ENCODE peak calls at places on chromosomes 5 and 9, in six cellular contexts. I, P, D, X, A and K are unnamed samples.

GRCh38 chr5:75622564-75622963 is 11.3 kb downstream of the ANKDD1B start:
- DNase-seq in I (no peak), P (no peak), D (no peak), X (peak; percentile 18), A (peak; percentile 90), K (no peak)

GRCh38 chr5:124056326-124057160 is 544.6 kb downstream of the CSNK1G3 start:
- DNase-seq in I (no peak), P (no peak), D (no peak), X (no peak), A (no peak), K (no peak)

GRCh38 chr9:91813261-91813795 is 136.7 kb downstream of the ROR2 start:
- DNase-seq in I (no peak), P (no peak), D (no peak), X (peak; percentile 22), A (no peak), K (no peak)

GRCh38 chr9:18438300-18438925 is 35.5 kb upstream of the ADAMTSL1 start:
- DNase-seq in I (no peak), P (peak; percentile 52), D (no peak), X (peak; percentile 44), A (no peak), K (peak; percentile 70)

GRCh38 chr5:178351221-178351825 is 118.7 kb upstream of the PHYKPL start:
- DNase-seq in I (no peak), P (peak; percentile 7), D (no peak), X (no peak), A (no peak), K (no peak)

GRCh38 chr5:98880151-98880550 is 48.7 kb downstream of the CHD1 start:
- DNase-seq in I (no peak), P (no peak), D (no peak), X (no peak), A (peak; percentile 33), K (no peak)

GRCh38 chr5:124935060-124935459 is 188.6 kb upstream of the ZNF608 start:
- DNase-seq in I (no peak), P (no peak), D (no peak), X (no peak), A (no peak), K (no peak)

GRCh38 chr9:101995231-101995630 is 256.8 kb upstream of the GRIN3A start:
- DNase-seq in I (no peak), P (no peak), D (no peak), X (no peak), A (peak; percentile 87), K (no peak)

GRCh38 chr9:88998911-88999310 is 7.6 kb downstream of the S1PR3 start:
- DNase-seq in I (no peak), P (peak; percentile 81), D (no peak), X (no peak), A (no peak), K (peak; percentile 76)

GRCh38 chr9:88663766-88664419 is 128.9 kb downstream of the NXNL2 start:
- DNase-seq in I (no peak), P (no peak), D (no peak), X (peak; percentile 75), A (no peak), K (no peak)

GRCh38 chr5:104189909-104190308 is 627.3 kb upstream of the NUDT12 start:
- DNase-seq in I (no peak), P (no peak), D (peak; percentile 57), X (peak; percentile 59), A (peak; percentile 32), K (no peak)

GRCh38 chr5:132821791-132822190 is 8.7 kb downstream of the SHROOM1 start:
- DNase-seq in I (no peak), P (no peak), D (no peak), X (peak; percentile 87), A (no peak), K (peak; percentile 1)

GRCh38 chr9:10238087-10238486 is 374.7 kb downstream of the PTPRD start:
- DNase-seq in I (no peak), P (no peak), D (no peak), X (no peak), A (no peak), K (no peak)

GRCh38 chr5:141245250-141245717 is at the start of gene PCDHB15:
- DNase-seq in I (no peak), P (no peak), D (no peak), X (no peak), A (no peak), K (peak; percentile 85)

GRCh38 chr5:150763023-150763793 is 4.4 kb upstream of the DCTN4 start:
- DNase-seq in I (no peak), P (peak; percentile 68), D (no peak), X (peak; percentile 67), A (peak; percentile 90), K (peak; percentile 60)

GRCh38 chr9:72424131-72424530 is 59.1 kb upstream of the ZFAND5 start:
- DNase-seq in I (no peak), P (no peak), D (no peak), X (no peak), A (no peak), K (no peak)

GRCh38 chr9:88980732-88981336 is 10.4 kb upstream of the S1PR3 start:
- DNase-seq in I (peak; percentile 38), P (no peak), D (peak; percentile 59), X (peak; percentile 86), A (no peak), K (no peak)

GRCh38 chr9:126959917-126960316 is 45.3 kb downstream of the RALGPS1 start:
- DNase-seq in I (no peak), P (no peak), D (no peak), X (no peak), A (no peak), K (no peak)

GRCh38 chr5:149550267-149550582 is 1.0 kb downstream of the CSNK1A1 start:
- DNase-seq in I (no peak), P (no peak), D (no peak), X (peak; percentile 71), A (peak; percentile 54), K (no peak)

GRCh38 chr9:673966-674526 is 167.5 kb upstream of the DMRT1 start:
- DNase-seq in I (no peak), P (no peak), D (no peak), X (no peak), A (no peak), K (no peak)

GRCh38 chr5:141514330-141515111 is 25.6 kb downstream of the PCDHGC5 start:
- DNase-seq in I (peak; percentile 94), P (no peak), D (no peak), X (peak; percentile 54), A (peak; percentile 97), K (no peak)

GRCh38 chr9:34744295-34745221 is 34.6 kb upstream of the CCL21 start:
- DNase-seq in I (peak; percentile 5), P (no peak), D (no peak), X (peak; percentile 58), A (peak; percentile 94), K (peak; percentile 34)

GRCh38 chr5:168193518-168194240 is 97.8 kb upstream of the WWC1 start:
- DNase-seq in I (no peak), P (no peak), D (no peak), X (no peak), A (no peak), K (no peak)

GRCh38 chr5:91223886-91224285 is 159.2 kb downstream of the ARRDC3 start:
- DNase-seq in I (no peak), P (no peak), D (no peak), X (peak; percentile 9), A (no peak), K (no peak)

GRCh38 chr9:121696935-121697334 is 45.5 kb downstream of the DAB2IP start:
- DNase-seq in I (no peak), P (no peak), D (no peak), X (no peak), A (no peak), K (no peak)

GRCh38 chr5:173477320-173478055 is 139.0 kb downstream of the BOD1 start:
- DNase-seq in I (no peak), P (no peak), D (peak; percentile 81), X (peak; percentile 93), A (no peak), K (no peak)

GRCh38 chr9:124511426-124511840 is 4.2 kb upstream of the NR5A1 start:
- DNase-seq in I (no peak), P (no peak), D (no peak), X (no peak), A (no peak), K (no peak)
- TF ChIP-seq CTCF in I (peak; percentile 5), P (no peak), D (no peak), X (no peak), A (no peak), K (no peak)

DNA sequence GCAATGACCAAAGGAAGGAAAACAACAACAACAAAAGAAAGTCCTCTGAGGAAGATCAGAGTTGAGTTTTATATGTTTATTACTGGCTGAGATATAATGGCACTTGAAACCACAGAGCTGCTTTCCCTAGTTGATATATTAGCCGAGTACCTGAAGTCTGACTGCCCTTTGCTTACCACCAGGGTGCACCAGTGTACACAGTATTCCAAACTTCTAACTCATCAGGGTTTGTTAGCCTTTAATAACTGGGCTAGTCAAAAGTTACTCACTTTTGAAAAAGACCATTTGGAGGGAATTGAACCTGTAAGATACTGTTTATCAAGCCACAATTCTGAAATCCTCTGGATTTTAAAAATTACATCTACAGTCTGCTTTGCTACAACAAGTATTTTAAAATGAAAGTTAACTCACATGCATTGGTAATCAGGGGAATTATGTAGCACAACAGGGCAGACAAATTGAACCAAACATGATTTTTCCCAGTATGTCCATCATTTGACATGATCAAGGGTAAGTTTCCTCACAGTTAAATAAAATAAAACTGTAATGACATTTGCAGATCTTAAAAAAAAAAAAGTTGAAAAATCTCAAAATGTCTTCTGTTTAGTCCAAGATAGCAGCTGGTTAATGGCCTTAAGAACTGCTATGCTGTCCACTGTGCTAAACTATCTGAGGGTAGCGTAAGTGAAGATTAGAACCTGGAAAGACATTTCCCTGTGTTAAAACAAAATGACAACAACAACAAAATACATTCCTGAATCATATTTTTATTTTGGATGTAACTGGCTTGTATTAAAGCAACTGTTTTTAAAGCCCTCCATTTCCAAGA is 57.3 kb upstream of the C6 start:
- DNase-seq in I (peak; percentile 35), P (no peak), D (no peak), X (peak; percentile 76), A (peak; percentile 46), K (peak; percentile 66)
- TF ChIP-seq CTCF in I (peak; percentile 67), P (peak; percentile 78), D (peak; percentile 73), X (peak; percentile 80), A (peak; percentile 83), K (peak; percentile 82)

GRCh38 chr5:13606051-13606450 is 338.4 kb downstream of the DNAH5 start:
- DNase-seq in I (no peak), P (no peak), D (no peak), X (peak; percentile 42), A (peak; percentile 90), K (no peak)
- TF ChIP-seq CTCF in I (no peak), P (no peak), D (no peak), X (no peak), A (no peak), K (no peak)

GRCh38 chr5:2038337-2039179 is 155.8 kb upstream of the IRX4 start:
- DNase-seq in I (no peak), P (peak; percentile 86), D (no peak), X (peak; percentile 3), A (peak; percentile 80), K (peak; percentile 86)
- TF ChIP-seq CTCF in I (peak; percentile 58), P (peak; percentile 63), D (peak; percentile 88), X (peak; percentile 59), A (peak; percentile 92), K (peak; percentile 79)

GRCh38 chr9:37941253-37941652 is 37.3 kb upstream of the SLC25A51 start:
- DNase-seq in I (no peak), P (peak; percentile 16), D (no peak), X (no peak), A (no peak), K (no peak)
- TF ChIP-seq CTCF in I (no peak), P (no peak), D (no peak), X (no peak), A (no peak), K (no peak)